ENCODE peak calls at places on chromosomes 12 and 14, in nine cellular contexts. One of them, this sample, is unnamed.

GRCh38 chr12:4002601-4003000 is 129.4 kb upstream of the PARP11 start:
- DNase-seq in islet precursor cell: peak
- DNase-seq in SW480: no peak
- DNase-seq in dermis blood vessel endothelial cell: no peak
- DNase-seq in AG08395: no peak
- DNase-seq in activated T-helper 1 cell treated with anti-CD3 and anti-CD28 coated beads, Interleukin-2, amount 50 U/mL, for 16 hours: no peak
- DNase-seq in NCI-H345: no peak
- DNase-seq in stimulated activated CD4-positive, alpha-beta T cell treated with anti-CD3 and anti-CD28 coated beads, Interleukin-2, amount 100 ng/mL, for 48 hours: no peak
- DNase-seq in cardiac septum: no peak
- DNase-seq in this sample: no peak

GRCh38 chr12:118537481-118537917 is 161.1 kb downstream of the SUDS3 start:
- DNase-seq in dermis blood vessel endothelial cell: no peak
- DNase-seq in AG08395: no peak
- DNase-seq in cardiac septum: no peak
- DNase-seq in SW480: no peak
- DNase-seq in islet precursor cell: no peak
- DNase-seq in stimulated activated CD4-positive, alpha-beta T cell treated with anti-CD3 and anti-CD28 coated beads, Interleukin-2, amount 100 ng/mL, for 48 hours: no peak
- DNase-seq in NCI-H345: peak
- DNase-seq in activated T-helper 1 cell treated with anti-CD3 and anti-CD28 coated beads, Interleukin-2, amount 50 U/mL, for 16 hours: no peak
- DNase-seq in this sample: peak

GRCh38 chr12:50425859-50426258 is 25.2 kb downstream of the LARP4 start:
- DNase-seq in stimulated activated CD4-positive, alpha-beta T cell treated with anti-CD3 and anti-CD28 coated beads, Interleukin-2, amount 100 ng/mL, for 48 hours: no peak
- DNase-seq in SW480: peak
- DNase-seq in NCI-H345: no peak
- DNase-seq in activated T-helper 1 cell treated with anti-CD3 and anti-CD28 coated beads, Interleukin-2, amount 50 U/mL, for 16 hours: no peak
- DNase-seq in dermis blood vessel endothelial cell: peak
- DNase-seq in cardiac septum: no peak
- DNase-seq in islet precursor cell: peak
- DNase-seq in AG08395: no peak
- DNase-seq in this sample: no peak

GRCh38 chr14:102075155-102075554 is 11.7 kb downstream of the HSP90AA1 start:
- DNase-seq in dermis blood vessel endothelial cell: no peak
- DNase-seq in SW480: no peak
- DNase-seq in stimulated activated CD4-positive, alpha-beta T cell treated with anti-CD3 and anti-CD28 coated beads, Interleukin-2, amount 100 ng/mL, for 48 hours: no peak
- DNase-seq in activated T-helper 1 cell treated with anti-CD3 and anti-CD28 coated beads, Interleukin-2, amount 50 U/mL, for 16 hours: no peak
- DNase-seq in AG08395: no peak
- DNase-seq in cardiac septum: no peak
- DNase-seq in islet precursor cell: no peak
- DNase-seq in NCI-H345: no peak
- DNase-seq in this sample: no peak

GRCh38 chr12:48013287-48013686 is 9.0 kb upstream of the COL2A1 start:
- DNase-seq in islet precursor cell: no peak
- DNase-seq in activated T-helper 1 cell treated with anti-CD3 and anti-CD28 coated beads, Interleukin-2, amount 50 U/mL, for 16 hours: no peak
- DNase-seq in AG08395: no peak
- DNase-seq in stimulated activated CD4-positive, alpha-beta T cell treated with anti-CD3 and anti-CD28 coated beads, Interleukin-2, amount 100 ng/mL, for 48 hours: no peak
- DNase-seq in cardiac septum: no peak
- DNase-seq in dermis blood vessel endothelial cell: no peak
- DNase-seq in SW480: no peak
- DNase-seq in NCI-H345: no peak
- DNase-seq in this sample: no peak

GRCh38 chr12:15208140-15208539 is 13.1 kb downstream of the RERG start:
- DNase-seq in stimulated activated CD4-positive, alpha-beta T cell treated with anti-CD3 and anti-CD28 coated beads, Interleukin-2, amount 100 ng/mL, for 48 hours: no peak
- DNase-seq in cardiac septum: no peak
- DNase-seq in NCI-H345: no peak
- DNase-seq in activated T-helper 1 cell treated with anti-CD3 and anti-CD28 coated beads, Interleukin-2, amount 50 U/mL, for 16 hours: no peak
- DNase-seq in SW480: peak
- DNase-seq in AG08395: no peak
- DNase-seq in dermis blood vessel endothelial cell: no peak
- DNase-seq in islet precursor cell: no peak
- DNase-seq in this sample: no peak

GRCh38 chr12:16604853-16605252 is 1.1 kb downstream of the LMO3 start:
- DNase-seq in SW480: no peak
- DNase-seq in NCI-H345: peak
- DNase-seq in stimulated activated CD4-positive, alpha-beta T cell treated with anti-CD3 and anti-CD28 coated beads, Interleukin-2, amount 100 ng/mL, for 48 hours: no peak
- DNase-seq in AG08395: no peak
- DNase-seq in dermis blood vessel endothelial cell: no peak
- DNase-seq in islet precursor cell: no peak
- DNase-seq in activated T-helper 1 cell treated with anti-CD3 and anti-CD28 coated beads, Interleukin-2, amount 50 U/mL, for 16 hours: no peak
- DNase-seq in cardiac septum: no peak
- DNase-seq in this sample: no peak

GRCh38 chr14:78519863-78520262 is 349.7 kb downstream of the NRXN3 start:
- DNase-seq in activated T-helper 1 cell treated with anti-CD3 and anti-CD28 coated beads, Interleukin-2, amount 50 U/mL, for 16 hours: no peak
- DNase-seq in stimulated activated CD4-positive, alpha-beta T cell treated with anti-CD3 and anti-CD28 coated beads, Interleukin-2, amount 100 ng/mL, for 48 hours: peak
- DNase-seq in NCI-H345: no peak
- DNase-seq in dermis blood vessel endothelial cell: peak
- DNase-seq in SW480: peak
- DNase-seq in islet precursor cell: peak
- DNase-seq in AG08395: no peak
- DNase-seq in cardiac septum: no peak
- DNase-seq in this sample: no peak

GRCh38 chr12:104387190-104387589 is 69.6 kb upstream of the CHST11 start:
- DNase-seq in islet precursor cell: no peak
- DNase-seq in AG08395: no peak
- DNase-seq in stimulated activated CD4-positive, alpha-beta T cell treated with anti-CD3 and anti-CD28 coated beads, Interleukin-2, amount 100 ng/mL, for 48 hours: no peak
- DNase-seq in dermis blood vessel endothelial cell: peak
- DNase-seq in SW480: no peak
- DNase-seq in NCI-H345: peak
- DNase-seq in cardiac septum: no peak
- DNase-seq in activated T-helper 1 cell treated with anti-CD3 and anti-CD28 coated beads, Interleukin-2, amount 50 U/mL, for 16 hours: no peak
- DNase-seq in this sample: no peak

GRCh38 chr14:105470812-105471771 is 3.5 kb upstream of the CRIP2 start:
- DNase-seq in NCI-H345: peak
- DNase-seq in activated T-helper 1 cell treated with anti-CD3 and anti-CD28 coated beads, Interleukin-2, amount 50 U/mL, for 16 hours: no peak
- DNase-seq in SW480: no peak
- DNase-seq in cardiac septum: peak
- DNase-seq in islet precursor cell: no peak
- DNase-seq in AG08395: no peak
- DNase-seq in stimulated activated CD4-positive, alpha-beta T cell treated with anti-CD3 and anti-CD28 coated beads, Interleukin-2, amount 100 ng/mL, for 48 hours: no peak
- DNase-seq in dermis blood vessel endothelial cell: no peak
- DNase-seq in this sample: peak

GRCh38 chr14:102795060-102795925 is 18.0 kb downstream of the TRAF3 start:
- DNase-seq in stimulated activated CD4-positive, alpha-beta T cell treated with anti-CD3 and anti-CD28 coated beads, Interleukin-2, amount 100 ng/mL, for 48 hours: no peak
- DNase-seq in AG08395: peak
- DNase-seq in islet precursor cell: peak
- DNase-seq in activated T-helper 1 cell treated with anti-CD3 and anti-CD28 coated beads, Interleukin-2, amount 50 U/mL, for 16 hours: no peak
- DNase-seq in dermis blood vessel endothelial cell: peak
- DNase-seq in NCI-H345: peak
- DNase-seq in SW480: peak
- DNase-seq in cardiac septum: no peak
- DNase-seq in this sample: peak

GRCh38 chr14:66003082-66003740 is 483.0 kb upstream of the CCDC196 start:
- DNase-seq in cardiac septum: no peak
- DNase-seq in stimulated activated CD4-positive, alpha-beta T cell treated with anti-CD3 and anti-CD28 coated beads, Interleukin-2, amount 100 ng/mL, for 48 hours: no peak
- DNase-seq in AG08395: no peak
- DNase-seq in activated T-helper 1 cell treated with anti-CD3 and anti-CD28 coated beads, Interleukin-2, amount 50 U/mL, for 16 hours: no peak
- DNase-seq in dermis blood vessel endothelial cell: no peak
- DNase-seq in SW480: no peak
- DNase-seq in NCI-H345: peak
- DNase-seq in islet precursor cell: peak
- DNase-seq in this sample: no peak

GRCh38 chr14:56874375-56874774 is 64.1 kb upstream of the OTX2 start:
- DNase-seq in NCI-H345: no peak
- DNase-seq in islet precursor cell: no peak
- DNase-seq in stimulated activated CD4-positive, alpha-beta T cell treated with anti-CD3 and anti-CD28 coated beads, Interleukin-2, amount 100 ng/mL, for 48 hours: no peak
- DNase-seq in activated T-helper 1 cell treated with anti-CD3 and anti-CD28 coated beads, Interleukin-2, amount 50 U/mL, for 16 hours: no peak
- DNase-seq in SW480: peak
- DNase-seq in cardiac septum: no peak
- DNase-seq in dermis blood vessel endothelial cell: peak
- DNase-seq in AG08395: no peak
- DNase-seq in this sample: no peak

GRCh38 chr14:95285566-95285965 is 34.1 kb downstream of the CLMN start:
- DNase-seq in dermis blood vessel endothelial cell: no peak
- DNase-seq in AG08395: no peak
- DNase-seq in SW480: no peak
- DNase-seq in stimulated activated CD4-positive, alpha-beta T cell treated with anti-CD3 and anti-CD28 coated beads, Interleukin-2, amount 100 ng/mL, for 48 hours: no peak
- DNase-seq in cardiac septum: no peak
- DNase-seq in NCI-H345: no peak
- DNase-seq in islet precursor cell: peak
- DNase-seq in activated T-helper 1 cell treated with anti-CD3 and anti-CD28 coated beads, Interleukin-2, amount 50 U/mL, for 16 hours: no peak
- DNase-seq in this sample: no peak

GRCh38 chr14:59190372-59190771 is 1.9 kb downstream of the DAAM1 start:
- DNase-seq in NCI-H345: no peak
- DNase-seq in activated T-helper 1 cell treated with anti-CD3 and anti-CD28 coated beads, Interleukin-2, amount 50 U/mL, for 16 hours: no peak
- DNase-seq in AG08395: peak
- DNase-seq in SW480: peak
- DNase-seq in islet precursor cell: peak
- DNase-seq in dermis blood vessel endothelial cell: peak
- DNase-seq in cardiac septum: no peak
- DNase-seq in stimulated activated CD4-positive, alpha-beta T cell treated with anti-CD3 and anti-CD28 coated beads, Interleukin-2, amount 100 ng/mL, for 48 hours: no peak
- DNase-seq in this sample: no peak

This sample was measured in left ventricle myocardium inferior.